ENCODE peak calls at places on chromosome 17, in eight cellular contexts. U, X, L, H, B, Q, V and A are unnamed samples.

GRCh38 chr17:33049781-33050414 is 58.3 kb downstream of the SPACA3 start:
- DNase-seq in U (peak; percentile 53), X (peak; percentile 58), L (peak; percentile 6), H (no peak), B (peak; percentile 15), Q (peak; percentile 26), V (no peak), A (peak; percentile 55)

GRCh38 chr17:37743612-37743874 is 1.3 kb downstream of the HNF1B start:
- DNase-seq in U (no peak), X (no peak), L (no peak), H (no peak), B (no peak), Q (no peak), V (no peak), A (no peak)

GRCh38 chr17:73189417-73190099 is 3.3 kb upstream of the COG1 start:
- DNase-seq in U (peak; percentile 68), X (peak; percentile 35), L (no peak), H (peak; percentile 72), B (no peak), Q (no peak), V (peak; percentile 42), A (peak; percentile 51)

GRCh38 chr17:39706921-39707337 is 7.1 kb downstream of the ERBB2 start:
- DNase-seq in U (no peak), X (no peak), L (no peak), H (no peak), B (no peak), Q (peak; percentile 88), V (no peak), A (no peak)

GRCh38 chr17:31527606-31528005 is 136.1 kb downstream of the RAB11FIP4 start:
- DNase-seq in U (no peak), X (no peak), L (no peak), H (no peak), B (no peak), Q (no peak), V (no peak), A (no peak)

GRCh38 chr17:16285646-16286008 is 67.6 kb downstream of the CENPV start:
- DNase-seq in U (no peak), X (no peak), L (no peak), H (no peak), B (no peak), Q (no peak), V (no peak), A (no peak)

GRCh38 chr17:39591958-39592954 is 15.5 kb downstream of the NEUROD2 start:
- DNase-seq in U (peak; percentile 49), X (peak; percentile 31), L (peak; percentile 44), H (peak; percentile 34), B (no peak), Q (peak; percentile 45), V (peak; percentile 34), A (peak; percentile 43)

GRCh38 chr17:79633937-79634813 is 23.3 kb upstream of the RBFOX3 start:
- DNase-seq in U (no peak), X (peak; percentile 4), L (no peak), H (no peak), B (no peak), Q (no peak), V (no peak), A (no peak)

GRCh38 chr17:29835438-29836351 is 94.3 kb downstream of the SSH2 start:
- DNase-seq in U (peak; percentile 68), X (no peak), L (no peak), H (no peak), B (no peak), Q (no peak), V (no peak), A (peak; percentile 72)

GRCh38 chr17:73027130-73027741 is 65.3 kb downstream of the SLC39A11 start:
- DNase-seq in U (no peak), X (no peak), L (no peak), H (no peak), B (no peak), Q (no peak), V (no peak), A (peak; percentile 73)

GRCh38 chr17:41328207-41328606 is 12.7 kb upstream of the KRTAP17-1 start:
- DNase-seq in U (no peak), X (no peak), L (no peak), H (no peak), B (no peak), Q (no peak), V (no peak), A (no peak)

GRCh38 chr17:29113334-29113733 is 66.9 kb downstream of the MYO18A start:
- DNase-seq in U (no peak), X (no peak), L (no peak), H (no peak), B (no peak), Q (no peak), V (no peak), A (no peak)

GRCh38 chr17:56319531-56319930 is 166.3 kb downstream of the ANKFN1 start:
- DNase-seq in U (peak; percentile 87), X (peak; percentile 47), L (peak; percentile 42), H (peak; percentile 66), B (no peak), Q (peak; percentile 46), V (no peak), A (peak; percentile 84)

GRCh38 chr17:59165933-59166342 is 10.4 kb downstream of the PRR11 start:
- DNase-seq in U (peak; percentile 70), X (peak; percentile 63), L (peak; percentile 21), H (peak; percentile 34), B (no peak), Q (peak; percentile 77), V (no peak), A (peak; percentile 42)

GRCh38 chr17:66915204-66915611 is 49.3 kb upstream of the CACNG4 start:
- DNase-seq in U (peak; percentile 40), X (no peak), L (peak; percentile 10), H (peak; percentile 50), B (no peak), Q (peak; percentile 3), V (no peak), A (no peak)

GRCh38 chr17:77744268-77744988 is 214.1 kb upstream of the TNRC6C start:
- DNase-seq in U (no peak), X (no peak), L (no peak), H (no peak), B (no peak), Q (no peak), V (no peak), A (peak; percentile 18)